ENCODE peak calls at places on chromosomes 5 and 9, in six cellular contexts. B is activated CD8-positive, alpha-beta memory T cell treated with anti-CD3 and anti-CD28 coated beads, Interleukin-2, amount 10 ng/mL, durations not matched to agents 7 days and 5 days; D is stromal cell of bone marrow; V is HL-60; I is activated T-cell treated with anti-CD3 and anti-CD28 coated beads, Interleukin-2, amount 50 U/mL, for 72 hours; Z is AG10803. T is an unnamed sample.

GRCh38 chr5:61575103-61575502 is 243.0 kb downstream of the ZSWIM6 start:
- DNase-seq in D (peak; percentile 39), V (no peak), B (no peak), I (no peak), Z (peak; percentile 85), T (peak; percentile 66)

GRCh38 chr9:36456480-36457115 is 56.5 kb upstream of the RNF38 start:
- DNase-seq in I (no peak), D (no peak), B (no peak), V (no peak), Z (no peak), T (no peak)

GRCh38 chr9:136103651-136104487 is 8.8 kb upstream of the NACC2 start:
- DNase-seq in I (no peak), V (no peak), D (no peak), Z (no peak), B (no peak), T (no peak)

GRCh38 chr9:127253446-127253845 is 11.1 kb upstream of the GARNL3 start:
- DNase-seq in D (no peak), V (no peak), I (no peak), Z (no peak), B (no peak), T (no peak)

GRCh38 chr5:108295588-108296368 is 86.1 kb downstream of the FBXL17 start:
- DNase-seq in V (no peak), D (peak; percentile 20), I (no peak), B (no peak), Z (peak; percentile 8), T (peak; percentile 26)

GRCh38 chr9:131394464-131395026 is 659 bp downstream of the PRRC2B start:
- DNase-seq in B (peak; percentile 67), D (no peak), I (peak; percentile 73), V (no peak), Z (peak; percentile 59), T (no peak)

GRCh38 chr5:139636207-139636792 is 11.8 kb upstream of the CXXC5 start:
- DNase-seq in V (no peak), Z (no peak), B (peak; percentile 88), D (no peak), I (peak; percentile 75), T (no peak)

GRCh38 chr5:57499262-57500050 is 16.8 kb upstream of the ACTBL2 start:
- DNase-seq in V (no peak), I (peak; percentile 5), Z (peak; percentile 58), B (no peak), D (peak; percentile 38), T (peak; percentile 42)

GRCh38 chr5:173315495-173316352 is 12.5 kb downstream of the STC2 start:
- DNase-seq in B (no peak), D (peak; percentile 72), V (no peak), I (no peak), Z (peak; percentile 81), T (no peak)

GRCh38 chr5:132466453-132467291 is 23.9 kb downstream of the IRF1 start:
- DNase-seq in Z (peak; percentile 76), B (peak; percentile 93), I (peak; percentile 68), D (peak; percentile 76), V (peak; percentile 71), T (no peak)

GRCh38 chr5:10661401-10661800 is 97.5 kb downstream of the ANKRD33B start:
- DNase-seq in D (no peak), Z (no peak), B (no peak), V (no peak), I (no peak), T (no peak)

GRCh38 chr9:131469951-131470350 is 32.8 kb upstream of the POMT1 start:
- DNase-seq in Z (no peak), I (no peak), B (no peak), D (no peak), V (no peak), T (no peak)

GRCh38 chr9:137534256-137535119 is 15.7 kb downstream of the PNPLA7 start:
- DNase-seq in Z (peak; percentile 60), V (peak; percentile 41), D (peak; percentile 49), B (no peak), I (peak; percentile 9), T (no peak)

GRCh38 chr9:34606190-34606589 is 5.7 kb downstream of the RPP25L start:
- DNase-seq in I (no peak), Z (no peak), D (no peak), V (no peak), B (no peak), T (no peak)

GRCh38 chr9:35114921-35115341 is 731 bp downstream of the ATOSB start:
- DNase-seq in V (peak; percentile 84), Z (peak; percentile 47), B (peak; percentile 78), D (peak; percentile 45), I (peak; percentile 50), T (no peak)

GRCh38 chr5:154302181-154302580 is 111.6 kb downstream of the GALNT10 start:
- DNase-seq in D (no peak), Z (no peak), V (no peak), I (no peak), B (no peak), T (no peak)

GRCh38 chr5:141858084-141858765 is 20.0 kb downstream of the PCDH1 start:
- DNase-seq in I (no peak), V (no peak), B (no peak), Z (no peak), D (no peak), T (no peak)

GRCh38 chr5:176590035-176590729 is 19.8 kb downstream of the GPRIN1 start:
- DNase-seq in V (no peak), D (no peak), Z (no peak), B (no peak), I (no peak), T (no peak)

GRCh38 chr5:10860196-10860543 is 99.1 kb upstream of the DAP start:
- DNase-seq in B (no peak), V (no peak), D (no peak), I (no peak), Z (no peak), T (no peak)

GRCh38 chr5:179974281-179974945 is 66.7 kb upstream of the TBC1D9B start:
- DNase-seq in D (no peak), V (no peak), Z (no peak), I (no peak), B (no peak), T (no peak)

GRCh38 chr5:652023-652515 is 39.9 kb downstream of the CEP72 start:
- DNase-seq in B (no peak), D (no peak), Z (no peak), V (no peak), I (no peak), T (no peak)

GRCh38 chr9:131605770-131606590 is 60.7 kb downstream of the PRRT1B start:
- DNase-seq in V (no peak), I (no peak), Z (no peak), D (no peak), B (no peak), T (no peak)

GRCh38 chr9:14910178-14910805 is at the start of gene FREM1:
- DNase-seq in B (no peak), I (no peak), V (no peak), D (no peak), Z (no peak), T (no peak)

GRCh38 chr9:136694163-136694864 is 7.1 kb upstream of the AGPAT2 start:
- DNase-seq in V (no peak), B (peak; percentile 63), D (peak; percentile 3), Z (peak; percentile 20), I (peak; percentile 66), T (no peak)

GRCh38 chr9:137665226-137665625 is 46.4 kb downstream of the EHMT1 start:
- DNase-seq in I (no peak), V (no peak), Z (no peak), B (no peak), D (no peak), T (no peak)

GRCh38 chr9:109162652-109163051 is 4.4 kb downstream of the FRRS1L start:
- DNase-seq in B (no peak), V (no peak), Z (no peak), I (no peak), D (no peak), T (no peak)

GRCh38 chr5:141915881-141916336 is 7.8 kb upstream of the DELE1 start:
- DNase-seq in D (no peak), B (peak; percentile 34), Z (no peak), I (no peak), V (no peak), T (no peak)

GRCh38 chr5:113050606-113051391 is 74.2 kb downstream of the DCP2 start:
- DNase-seq in D (peak; percentile 87), B (no peak), I (peak; percentile 57), Z (peak; percentile 89), V (no peak), T (peak; percentile 68)

GRCh38 chr5:66306105-66306843 is 162.2 kb downstream of the SREK1 start:
- DNase-seq in D (peak; percentile 48), I (peak; percentile 39), B (peak; percentile 49), V (no peak), Z (peak; percentile 66), T (peak; percentile 39)

GRCh38 chr5:135204151-135204600 is 170.1 kb upstream of the PITX1 start:
- DNase-seq in B (no peak), D (no peak), V (no peak), Z (no peak), I (no peak), T (no peak)

GRCh38 chr5:175123542-175123941 is 320.4 kb downstream of the DRD1 start:
- DNase-seq in B (no peak), I (no peak), D (no peak), V (no peak), Z (no peak), T (no peak)

GRCh38 chr5:145479271-145479670 is 355.9 kb downstream of the PRELID2 start:
- DNase-seq in Z (peak; percentile 44), I (no peak), D (no peak), B (no peak), V (no peak), T (no peak)

GRCh38 chr9:89481161-89481915 is 16.6 kb downstream of the SEMA4D start:
- DNase-seq in I (peak; percentile 46), V (no peak), D (no peak), Z (no peak), B (peak; percentile 77), T (no peak)

GRCh38 chr9:134735441-134736175 is 94.0 kb downstream of the COL5A1 start:
- DNase-seq in I (no peak), Z (peak; percentile 39), V (no peak), B (no peak), D (no peak), T (no peak)

GRCh38 chr5:147286296-147286695 is 51.5 kb downstream of the STK32A start:
- DNase-seq in V (no peak), B (no peak), Z (no peak), I (no peak), D (no peak), T (no peak)

GRCh38 chr5:172894767-172895166 is 60.7 kb downstream of the ERGIC1 start:
- DNase-seq in B (no peak), D (no peak), Z (no peak), I (no peak), V (no peak), T (no peak)

GRCh38 chr5:1009359-1010180 is 968 bp downstream of the NKD2 start:
- DNase-seq in B (no peak), D (no peak), I (peak; percentile 27), V (no peak), Z (no peak), T (no peak)